ENCODE peak calls at places on chromosomes 2 and 18, in ten cellular contexts. V, G, P, Y, L, O, A, N, R and X are unnamed samples. For H3K9me3 and H3K36me3, the result is how much of the 10 kb centered on the place peaks cover.

GRCh38 chr2:107062173-107062572 is 176.2 kb upstream of the ST6GAL2 start:
- DNase-seq in N (no peak), O (no peak), Y (no peak), L (peak), A (no peak), V (no peak), R (no peak), G (no peak), P (no peak), X (no peak)

GRCh38 chr2:226030369-226031077 is 631.0 kb downstream of the NYAP2 start:
- DNase-seq in R (no peak), V (no peak), L (no peak), P (no peak), Y (no peak), N (no peak), G (no peak), O (no peak), A (no peak), X (no peak)

GRCh38 chr18:3500016-3500415 is 50.0 kb downstream of the TGIF1 start:
- DNase-seq in L (no peak), G (no peak), P (no peak), R (peak), V (no peak), A (no peak), Y (no peak), N (no peak), O (no peak), X (no peak)

GRCh38 chr18:35590935-35591334 is 9.4 kb downstream of the GALNT1 start:
- DNase-seq in V (no peak), O (no peak), L (no peak), N (no peak), A (no peak), Y (no peak), P (no peak), R (no peak), G (no peak), X (no peak)

GRCh38 chr2:133240505-133241230 is 327.6 kb downstream of the NCKAP5 start:
- DNase-seq in V (no peak), P (no peak), R (peak), A (no peak), N (no peak), Y (no peak), O (no peak), G (no peak), L (no peak), X (no peak)

GRCh38 chr18:5534845-5535244 is 9.0 kb downstream of the EPB41L3 start:
- DNase-seq in G (no peak), L (no peak), O (no peak), A (no peak), R (no peak), Y (no peak), V (no peak), N (no peak), P (no peak), X (no peak)

GRCh38 chr2:96971926-96972444 is 14.4 kb downstream of the FAM178B start:
- DNase-seq in V (no peak), R (no peak), P (no peak), G (no peak), L (no peak), Y (no peak), O (no peak), N (no peak), A (no peak), X (no peak)

GRCh38 chr2:107036293-107036692 is 150.3 kb upstream of the ST6GAL2 start:
- DNase-seq in R (no peak), G (no peak), A (no peak), Y (no peak), N (no peak), L (no peak), V (no peak), O (no peak), P (no peak), X (no peak)

GRCh38 chr2:106261871-106262321 is 67.8 kb upstream of the UXS1 start:
- DNase-seq in A (no peak), Y (no peak), O (no peak), G (no peak), P (no peak), V (no peak), L (no peak), R (no peak), N (no peak), X (no peak)

GRCh38 chr2:175111200-175111657 is 56.8 kb downstream of the ATF2 start:
- DNase-seq in G (no peak), O (no peak), Y (no peak), R (peak), P (no peak), V (no peak), A (no peak), L (no peak), N (no peak), X (no peak)

GRCh38 chr2:29742641-29743040 is 178.7 kb downstream of the ALK start:
- DNase-seq in O (no peak), P (no peak), G (no peak), R (no peak), V (no peak), Y (no peak), A (no peak), L (no peak), N (no peak), X (no peak)

GRCh38 chr2:213455316-213456008 is 171.2 kb downstream of the SPAG16 start:
- DNase-seq in O (no peak), V (no peak), P (no peak), N (no peak), L (no peak), Y (no peak), A (no peak), G (no peak), R (no peak), X (peak)

GRCh38 chr2:66013456-66013855 is 421.5 kb upstream of the MEIS1 start:
- DNase-seq in O (no peak), Y (no peak), P (no peak), N (no peak), V (no peak), R (no peak), G (no peak), L (no peak), A (no peak), X (no peak)

GRCh38 chr18:31679133-31679731 is 5.1 kb downstream of the B4GALT6 start:
- DNase-seq in P (no peak), V (no peak), L (no peak), Y (no peak), G (no peak), N (no peak), A (no peak), R (peak), O (no peak), X (no peak)

GRCh38 chr18:10757349-10757748 is 231.5 kb downstream of the NAPG start:
- DNase-seq in Y (no peak), R (no peak), G (no peak), P (no peak), N (no peak), V (no peak), A (no peak), L (no peak), O (no peak), X (no peak)

GRCh38 chr18:2502880-2503279 is 68.4 kb downstream of the METTL4 start:
- DNase-seq in P (no peak), V (no peak), A (no peak), Y (no peak), N (no peak), R (no peak), O (no peak), L (no peak), G (no peak), X (no peak)

GRCh38 chr18:13264091-13264777 is 45.7 kb downstream of the LDLRAD4 start:
- DNase-seq in A (no peak), L (no peak), N (peak), V (no peak), R (peak), O (no peak), Y (no peak), G (no peak), P (no peak), X (peak)

GRCh38 chr2:230932556-230933511 is 7.8 kb upstream of the GPR55 start:
- DNase-seq in O (no peak), G (no peak), V (no peak), L (no peak), Y (peak), P (no peak), R (no peak), A (peak), N (no peak), X (no peak)

GRCh38 chr2:15591692-15592463 is at the start of gene DDX1:
- DNase-seq in G (peak), N (peak), V (peak), A (peak), P (peak), Y (peak), L (peak), R (peak), O (peak), X (peak)

GRCh38 chr2:55511508-55512124 is 7.9 kb upstream of the CFAP36 start:
- DNase-seq in A (no peak), R (no peak), P (no peak), Y (no peak), G (no peak), V (no peak), O (no peak), L (no peak), N (no peak), X (peak)

GRCh38 chr18:35141567-35142269 is 99.1 kb upstream of the ZNF397 start:
- DNase-seq in R (no peak), V (no peak), A (no peak), P (no peak), G (no peak), O (no peak), N (no peak), L (no peak), Y (no peak), X (no peak)

GRCh38 chr2:80186262-80186661 is 118.3 kb downstream of the LRRTM1 start:
- DNase-seq in G (no peak), O (no peak), A (no peak), N (no peak), V (no peak), Y (no peak), P (no peak), L (no peak), R (no peak), X (no peak)

GRCh38 chr2:80190166-80190565 is 114.4 kb downstream of the LRRTM1 start:
- DNase-seq in A (no peak), O (no peak), P (no peak), R (no peak), L (no peak), Y (no peak), G (no peak), V (no peak), N (no peak), X (no peak)

DNA sequence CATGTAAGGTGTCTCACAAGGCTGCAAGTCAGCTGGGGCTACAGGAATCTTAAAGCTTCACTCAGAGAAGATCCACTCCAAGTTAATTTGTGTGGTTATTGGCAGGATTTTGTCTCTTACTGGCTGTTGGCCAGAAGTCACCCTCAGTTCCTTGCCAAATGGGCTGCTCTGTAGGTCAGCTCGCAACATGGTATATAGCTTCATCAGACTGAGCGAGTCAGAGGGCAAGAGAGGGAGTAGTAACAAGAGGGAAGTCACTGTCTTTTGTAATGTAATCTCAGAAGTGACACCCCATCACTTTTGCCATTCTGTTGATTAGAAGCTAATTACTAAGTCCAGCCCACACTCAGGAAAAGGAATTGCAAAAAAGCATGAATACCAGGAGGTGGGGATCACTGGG is 119.5 kb downstream of the LRRTM1 start:
- DNase-seq in G (no peak), V (no peak), O (no peak), R (no peak), N (no peak), A (no peak), Y (no peak), L (no peak), P (no peak), X (no peak)
- H3K9me3 ChIP-seq in G (under half), V (under half), O (under half), R (under half), N (under half), A (under half), Y (under half), L (under half), P (under half), X (under half)

GRCh38 chr2:217892560-217892959 is 110.2 kb downstream of the TNS1 start:
- DNase-seq in R (no peak), V (no peak), P (no peak), G (no peak), O (no peak), A (no peak), Y (no peak), L (no peak), N (peak), X (no peak)

GRCh38 chr2:217893440-217893839 is 109.4 kb downstream of the TNS1 start:
- DNase-seq in P (no peak), A (no peak), N (peak), R (no peak), O (no peak), Y (no peak), G (no peak), L (no peak), V (no peak), X (no peak)

GRCh38 chr2:217887841-217888665 is 114.7 kb downstream of the TNS1 start:
- DNase-seq in A (peak), Y (peak), L (no peak), N (peak), R (peak), O (no peak), V (no peak), P (no peak), G (no peak), X (peak)

GRCh38 chr2:217889656-217890055 is 113.1 kb downstream of the TNS1 start:
- DNase-seq in Y (no peak), G (no peak), R (no peak), O (no peak), V (no peak), A (no peak), N (peak), L (no peak), P (no peak), X (no peak)

DNA sequence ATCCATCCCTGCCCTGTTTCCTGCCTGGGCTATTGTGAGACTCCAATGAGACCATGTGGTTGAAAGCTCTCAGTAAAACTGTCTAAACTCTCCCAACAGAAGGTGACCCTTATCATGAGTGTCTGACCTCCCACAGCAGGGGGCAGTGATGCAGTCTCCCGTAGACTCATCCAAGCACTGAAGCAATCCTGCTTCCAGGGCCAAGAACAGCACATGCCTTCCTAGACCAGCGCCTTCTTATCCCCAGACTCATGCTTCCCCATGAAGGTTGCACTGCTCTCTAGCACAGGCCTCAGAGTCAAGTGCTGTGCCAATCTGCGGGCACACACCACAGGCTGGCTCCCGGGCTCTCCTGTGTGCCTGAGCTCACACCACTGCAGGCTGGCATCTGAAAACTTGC is 112.3 kb downstream of the TNS1 start:
- DNase-seq in G (no peak), A (peak), Y (no peak), N (peak), L (no peak), O (no peak), R (peak), P (no peak), V (no peak), X (no peak)
- TF ChIP-seq CTCF in G (peak), A (peak), Y (no peak), N (peak), L (no peak), O (peak), R (peak), P (no peak), V (no peak), X (peak)

DNA sequence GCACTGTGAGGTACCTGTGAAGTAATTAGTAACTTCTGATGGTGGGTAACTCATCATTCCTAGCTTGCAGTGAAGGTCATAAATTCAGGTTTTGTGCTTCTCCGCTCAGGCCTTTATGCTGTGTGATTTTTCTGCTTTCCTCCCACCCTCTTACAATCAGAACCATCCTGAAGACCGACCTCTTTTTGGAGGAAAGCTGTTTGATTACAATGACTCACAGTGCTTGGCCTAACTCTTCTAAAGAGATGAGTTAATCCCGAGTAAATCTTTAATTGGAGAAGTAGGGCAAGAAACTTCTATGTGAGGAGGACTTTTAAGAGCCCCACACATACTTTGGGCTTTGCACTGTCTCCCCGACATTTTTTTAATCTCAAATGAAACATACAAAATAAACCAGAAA is 53.1 kb downstream of the TTC27 start:
- DNase-seq in P (no peak), V (no peak), L (no peak), Y (no peak), G (no peak), O (no peak), A (no peak), R (peak), N (no peak), X (no peak)
- H3K36me3 ChIP-seq in P (under half), V (under half), L (under half), Y (under half), G (under half), O (under half), A (under half), R (under half), N (under half), X (under half)

GRCh38 chr2:168611091-168611490 is 155.0 kb downstream of the CERS6 start:
- DNase-seq in N (no peak), A (no peak), R (peak), O (no peak), V (no peak), P (no peak), L (no peak), G (no peak), Y (no peak), X (no peak)

GRCh38 chr2:168611896-168612650 is 156.0 kb downstream of the CERS6 start:
- DNase-seq in A (no peak), G (no peak), N (no peak), V (no peak), P (no peak), Y (no peak), L (no peak), O (no peak), R (no peak), X (no peak)

GRCh38 chr2:168608796-168609195 is 152.7 kb downstream of the CERS6 start:
- DNase-seq in A (no peak), R (peak), L (no peak), V (no peak), O (no peak), P (no peak), N (no peak), G (no peak), Y (no peak), X (no peak)

GRCh38 chr2:168604252-168604651 is 148.2 kb downstream of the CERS6 start:
- DNase-seq in G (no peak), P (no peak), Y (no peak), N (no peak), V (no peak), L (no peak), A (no peak), R (no peak), O (no peak), X (no peak)

GRCh38 chr2:168607992-168608391 is 151.9 kb downstream of the CERS6 start:
- DNase-seq in P (no peak), V (no peak), L (no peak), G (no peak), N (no peak), R (peak), A (no peak), O (no peak), Y (no peak), X (no peak)
- H3K9me3 ChIP-seq in P (under half), V (under half), L (under half), G (under half), N (under half), R (under half), A (under half), O (under half), Y (under half), X (under half)

GRCh38 chr2:200810252-200810650 is 1.5 kb upstream of the BZW1 start:
- DNase-seq in O (no peak), G (no peak), L (no peak), V (peak), A (no peak), P (no peak), Y (no peak), N (no peak), R (peak), X (no peak)

GRCh38 chr2:200810967-200811335 is 759 bp upstream of the BZW1 start:
- DNase-seq in O (no peak), A (no peak), N (no peak), L (no peak), Y (no peak), V (no peak), P (no peak), R (no peak), G (no peak), X (no peak)

GRCh38 chr2:200811336-200812121 is at the start of gene BZW1:
- DNase-seq in Y (peak), V (peak), R (peak), G (peak), P (peak), O (peak), A (peak), L (peak), N (peak), X (peak)

GRCh38 chr2:200814276-200814815 is 2.6 kb downstream of the BZW1 start:
- DNase-seq in N (no peak), L (no peak), P (no peak), O (no peak), R (no peak), V (no peak), A (no peak), Y (no peak), G (no peak), X (no peak)

GRCh38 chr2:200812122-200813022 is 662 bp downstream of the BZW1 start:
- DNase-seq in O (peak), L (peak), V (peak), Y (peak), P (peak), A (peak), G (peak), N (peak), R (peak), X (peak)
- TF ChIP-seq CTCF in O (peak), L (peak), V (peak), Y (peak), P (peak), A (peak), G (peak), N (peak), R (no peak), X (peak)

GRCh38 chr2:166343467-166343866 is 32.3 kb downstream of the SCN9A start:
- DNase-seq in R (no peak), V (no peak), P (no peak), G (no peak), Y (no peak), O (no peak), L (no peak), A (no peak), N (no peak), X (peak)
- H3K36me3 ChIP-seq in R (under half), V (under half), P (under half), G (under half), Y (under half), O (under half), L (under half), A (under half), N (under half), X (under half)

GRCh38 chr2:89848763-89849162 is 1157.3 kb downstream of the RPIA start:
- DNase-seq in A (no peak), N (no peak), R (no peak), P (no peak), V (no peak), O (no peak), L (no peak), Y (no peak), G (no peak), X (no peak)

GRCh38 chr2:89850481-89850880 is 1159.0 kb downstream of the RPIA start:
- DNase-seq in O (no peak), V (no peak), Y (peak), R (no peak), P (no peak), L (no peak), N (no peak), G (no peak), A (no peak), X (no peak)

GRCh38 chr2:89849731-89850130 is 1158.3 kb downstream of the RPIA start:
- DNase-seq in Y (no peak), N (no peak), O (no peak), A (no peak), V (no peak), R (no peak), G (no peak), L (no peak), P (no peak), X (no peak)

GRCh38 chr2:89845532-89845931 is 1154.1 kb downstream of the RPIA start:
- DNase-seq in N (no peak), P (no peak), L (no peak), V (no peak), O (no peak), G (no peak), A (no peak), Y (no peak), R (no peak), X (no peak)

GRCh38 chr2:89848114-89848513 is 1156.6 kb downstream of the RPIA start:
- DNase-seq in Y (no peak), G (no peak), L (no peak), A (no peak), P (no peak), O (no peak), N (no peak), R (no peak), V (no peak), X (no peak)
- H3K9me3 ChIP-seq in Y (under half), G (under half), L (under half), A (under half), P (under half), O (under half), N (under half), R (under half), V (under half), X (under half)